ENCODE peak calls at places on chromosomes 7 and 10, in ten cellular contexts. Y, L, Q, G, A, E, V, O, B and D are unnamed samples.

GRCh38 chr10:19688344-19688743 is 127.9 kb upstream of the PLXDC2 start:
- DNase-seq in G (no peak), Q (no peak), L (no peak), A (no peak), E (no peak), V (no peak), O (no peak), Y (no peak), B (no peak), D (no peak)

GRCh38 chr10:44384601-44385422 is at the start of gene CXCL12:
- DNase-seq in Y (no peak), B (no peak), E (peak; percentile 88), G (no peak), V (no peak), O (peak; percentile 22), Q (no peak), L (peak; percentile 35), A (no peak), D (no peak)

GRCh38 chr7:26664735-26665420 is 199.5 kb downstream of the SKAP2 start:
- DNase-seq in E (no peak), O (no peak), B (peak; percentile 52), L (peak; percentile 32), Q (no peak), Y (no peak), A (peak; percentile 27), V (peak; percentile 4), G (no peak), D (peak; percentile 78)

GRCh38 chr7:112500619-112501018 is 19.8 kb downstream of the LSMEM1 start:
- DNase-seq in E (peak; percentile 5), O (no peak), G (no peak), Q (no peak), Y (no peak), A (no peak), V (no peak), B (no peak), L (no peak), D (no peak)

GRCh38 chr7:129612112-129613015 is 844 bp downstream of the NRF1 start:
- DNase-seq in E (peak; percentile 72), G (peak; percentile 16), Y (peak; percentile 40), A (peak; percentile 16), B (peak; percentile 53), Q (no peak), O (peak; percentile 43), L (no peak), V (no peak), D (peak; percentile 48)

GRCh38 chr10:67618116-67618515 is 77.9 kb downstream of the CTNNA3 start:
- DNase-seq in Y (no peak), A (no peak), B (no peak), O (no peak), G (no peak), L (peak; percentile 39), Q (no peak), V (no peak), E (no peak), D (no peak)

GRCh38 chr10:132571565-132572544 is 34.3 kb downstream of the INPP5A start:
- DNase-seq in L (peak; percentile 78), B (peak; percentile 82), V (peak; percentile 22), Q (no peak), A (peak; percentile 78), Y (no peak), G (peak; percentile 31), E (peak; percentile 96), O (peak; percentile 89), D (peak; percentile 78)

GRCh38 chr10:78081292-78081691 is 47.6 kb downstream of the RPS24 start:
- DNase-seq in G (no peak), Q (no peak), V (no peak), B (no peak), O (no peak), L (no peak), Y (no peak), E (no peak), A (no peak), D (no peak)

GRCh38 chr7:157299613-157300405 is 37.0 kb upstream of the DNAJB6 start:
- DNase-seq in A (no peak), V (no peak), L (no peak), Q (no peak), B (peak; percentile 39), E (peak; percentile 66), O (no peak), Y (no peak), G (peak; percentile 45), D (peak; percentile 95)

GRCh38 chr7:16669581-16669980 is 23.6 kb downstream of the BZW2 start:
- DNase-seq in O (no peak), E (no peak), V (no peak), Y (no peak), L (no peak), B (no peak), Q (no peak), G (no peak), A (no peak), D (no peak)

GRCh38 chr7:28984631-28985030 is 26.5 kb upstream of the TRIL start:
- DNase-seq in G (no peak), A (no peak), B (no peak), L (peak; percentile 54), Y (peak; percentile 48), V (no peak), Q (no peak), O (peak; percentile 24), E (peak; percentile 71), D (no peak)

GRCh38 chr7:43954524-43955228 is 28.4 kb downstream of the UBE2D4 start:
- DNase-seq in Y (peak; percentile 6), Q (no peak), B (peak; percentile 38), V (no peak), A (peak; percentile 25), O (peak; percentile 72), G (no peak), E (peak; percentile 83), L (peak; percentile 67), D (peak; percentile 38)

GRCh38 chr10:102615361-102615760 is 28.9 kb upstream of the TRIM8 start:
- DNase-seq in G (no peak), E (peak; percentile 91), Y (no peak), V (no peak), L (no peak), B (peak; percentile 33), A (no peak), Q (no peak), O (peak; percentile 66), D (peak; percentile 36)

GRCh38 chr7:47807756-47808155 is 140.5 kb downstream of the PKD1L1 start:
- DNase-seq in Y (no peak), E (peak; percentile 76), B (no peak), Q (no peak), O (no peak), V (no peak), G (no peak), L (no peak), A (no peak), D (no peak)

GRCh38 chr7:77415474-77415821 is 701 bp downstream of the GSAP start:
- DNase-seq in G (no peak), Y (no peak), B (no peak), L (no peak), E (no peak), Q (no peak), A (no peak), O (no peak), V (peak; percentile 2), D (no peak)

GRCh38 chr10:9010093-9010492 is 955.6 kb downstream of the GATA3 start:
- DNase-seq in A (peak; percentile 43), G (no peak), O (no peak), L (no peak), E (peak; percentile 56), B (peak; percentile 75), Y (no peak), V (no peak), Q (no peak), D (peak; percentile 84)

GRCh38 chr7:115558186-115558585 is 472.4 kb downstream of the TFEC start:
- DNase-seq in G (no peak), E (no peak), O (no peak), A (no peak), B (no peak), V (no peak), L (no peak), Y (no peak), Q (no peak), D (no peak)

GRCh38 chr7:46844486-46844885 is 737.4 kb downstream of the TNS3 start:
- DNase-seq in V (no peak), G (no peak), Y (no peak), L (no peak), Q (no peak), A (no peak), E (no peak), B (no peak), O (no peak), D (no peak)

GRCh38 chr10:103397191-103397825 is 882 bp downstream of the PDCD11 start:
- DNase-seq in Y (no peak), Q (no peak), O (no peak), E (no peak), G (no peak), L (no peak), A (no peak), B (no peak), V (no peak), D (peak; percentile 18)

GRCh38 chr7:66668677-66669076 is 40.0 kb downstream of the KCTD7 start:
- DNase-seq in Y (no peak), B (no peak), A (no peak), L (no peak), E (no peak), O (no peak), V (no peak), Q (peak; percentile 44), G (no peak), D (no peak)

GRCh38 chr10:15084502-15084922 is 4.1 kb downstream of the ACBD7 start:
- DNase-seq in G (peak; percentile 5), E (peak; percentile 59), V (no peak), Q (no peak), A (no peak), B (no peak), L (peak; percentile 67), O (peak; percentile 40), Y (peak; percentile 18), D (no peak)

GRCh38 chr10:21265622-21266021 is 259.9 kb downstream of the SKIDA1 start:
- DNase-seq in E (no peak), G (no peak), B (no peak), A (no peak), V (no peak), O (no peak), Y (no peak), Q (no peak), L (no peak), D (no peak)

GRCh38 chr10:93300518-93300917 is 181.6 kb downstream of the MYOF start:
- DNase-seq in E (no peak), A (no peak), Y (no peak), G (no peak), Q (no peak), O (no peak), B (no peak), V (no peak), L (no peak), D (no peak)

GRCh38 chr10:65993451-65993850 is 932.4 kb upstream of the LRRTM3 start:
- DNase-seq in V (no peak), L (no peak), O (no peak), Q (no peak), A (no peak), Y (no peak), E (no peak), G (no peak), B (no peak), D (no peak)

GRCh38 chr10:89390875-89391576 is 1.4 kb upstream of the IFIT1 start:
- DNase-seq in L (no peak), O (no peak), G (no peak), E (no peak), B (no peak), Y (no peak), Q (no peak), A (no peak), V (no peak), D (no peak)

GRCh38 chr10:42618424-42618823 is 19.9 kb downstream of the ZNF33B start:
- DNase-seq in V (no peak), Q (no peak), L (no peak), E (no peak), O (no peak), A (no peak), Y (no peak), G (no peak), B (no peak), D (no peak)

GRCh38 chr10:78937800-78938694 is 130.7 kb upstream of the ZMIZ1 start:
- DNase-seq in L (no peak), A (peak; percentile 6), B (peak; percentile 25), O (no peak), G (no peak), Y (no peak), Q (no peak), V (no peak), E (peak; percentile 79), D (no peak)

GRCh38 chr7:126450269-126450671 is 802.5 kb downstream of the GRM8 start:
- DNase-seq in O (no peak), G (no peak), A (no peak), Q (no peak), Y (no peak), E (no peak), V (no peak), B (no peak), L (no peak), D (no peak)